ENCODE peak calls at places on chromosomes 4 and X, in six cellular contexts. W, V, A, T, B and L are unnamed samples.

GRCh38 chrX:2426289-2426882 is 74.4 kb downstream of the DHRSX start:
- DNase-seq in T (no peak), A (no peak), W (no peak), V (no peak), B (no peak), L (no peak)

GRCh38 chr4:53908661-53909078 is 155.7 kb downstream of the CHIC2 start:
- DNase-seq in T (peak), B (peak), W (peak), V (peak), A (no peak), L (no peak)

GRCh38 chr4:185467991-185468390 is 3.5 kb downstream of the CCDC110 start:
- DNase-seq in W (no peak), B (no peak), T (no peak), A (no peak), V (no peak), L (no peak)

GRCh38 chrX:65608021-65608420 is 59.4 kb upstream of the MSN start:
- DNase-seq in W (no peak), T (no peak), V (no peak), A (no peak), B (no peak), L (no peak)

GRCh38 chr4:40669504-40669903 is 39.8 kb upstream of the RBM47 start:
- DNase-seq in A (no peak), B (no peak), W (no peak), T (no peak), V (no peak), L (no peak)

GRCh38 chr4:86357608-86358007 is 2.2 kb downstream of the MAPK10 start:
- DNase-seq in T (no peak), V (no peak), W (no peak), B (no peak), A (no peak), L (no peak)

GRCh38 chrX:19064175-19064574 is 58.1 kb downstream of the ADGRG2 start:
- DNase-seq in T (no peak), W (no peak), A (no peak), V (no peak), B (no peak), L (no peak)

GRCh38 chr4:52298444-52298843 is 247.3 kb downstream of the SPATA18 start:
- DNase-seq in T (peak), W (no peak), A (no peak), B (no peak), V (no peak), L (no peak)

GRCh38 chrX:5681159-5681558 is 547.5 kb downstream of the NLGN4X start:
- DNase-seq in V (no peak), T (no peak), A (no peak), B (no peak), W (no peak), L (no peak)

GRCh38 chr4:41976775-41977516 is 4.6 kb upstream of the DCAF4L1 start:
- DNase-seq in V (no peak), T (no peak), B (no peak), A (no peak), W (no peak), L (no peak)

GRCh38 chr4:183141997-183142396 is 42.9 kb downstream of the WWC2 start:
- DNase-seq in B (no peak), A (no peak), V (no peak), W (no peak), T (no peak), L (no peak)

GRCh38 chr4:177759714-177760113 is 317.5 kb upstream of the AGA start:
- DNase-seq in W (no peak), B (no peak), A (no peak), T (no peak), V (no peak), L (no peak)

GRCh38 chr4:116023049-116023448 is 909.6 kb upstream of the NDST4 start:
- DNase-seq in A (no peak), T (no peak), W (no peak), B (no peak), V (no peak), L (no peak)

GRCh38 chrX:63738696-63739095 is 46.3 kb downstream of the ARHGEF9 start:
- DNase-seq in W (no peak), B (no peak), A (no peak), V (no peak), T (no peak), L (no peak)

DNA sequence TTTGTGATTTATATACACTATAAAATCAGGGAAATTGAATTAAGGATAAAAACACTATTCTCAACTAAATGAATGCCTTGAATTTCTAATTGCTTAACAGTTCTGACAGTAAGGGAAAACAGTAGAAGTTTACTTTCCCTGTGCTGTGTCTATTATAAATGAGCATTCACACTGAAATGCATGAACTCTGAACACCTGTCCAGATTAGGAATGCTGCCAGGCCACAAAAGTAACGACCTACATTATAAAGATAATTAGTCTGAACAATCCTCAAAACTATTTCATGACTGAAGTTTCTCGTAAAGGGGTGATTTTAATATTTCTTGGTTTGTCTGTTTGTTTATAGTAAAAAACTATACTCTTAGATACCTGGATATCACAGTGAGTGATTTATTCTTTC is 2.0 kb downstream of the NDST3 start:
- DNase-seq in A (no peak), B (no peak), W (no peak), T (no peak), V (no peak), L (no peak)
- H3K4me3 ChIP-seq in A (no peak), B (no peak), W (no peak), T (no peak), V (no peak), L (no peak)

GRCh38 chrX:71615954-71616353 is 2.4 kb downstream of the CXCR3 start:
- DNase-seq in B (no peak), V (no peak), T (no peak), W (no peak), A (no peak), L (no peak)
- H3K4me3 ChIP-seq in B (no peak), V (no peak), T (no peak), W (no peak), A (peak), L (peak)

GRCh38 chr4:109434007-109434792 is 585 bp downstream of the SEC24B start:
- DNase-seq in V (peak), A (peak), W (peak), B (peak), T (peak), L (peak)
- H3K4me3 ChIP-seq in V (peak), A (peak), W (peak), B (peak), T (peak), L (peak)

GRCh38 chrX:109990582-109991276 is 12.2 kb upstream of the TMEM164 start:
- DNase-seq in B (no peak), T (no peak), W (no peak), A (no peak), V (no peak), L (no peak)
- H3K4me3 ChIP-seq in B (no peak), T (no peak), W (no peak), A (no peak), V (no peak), L (no peak)